ENCODE peak calls at places on chromosomes 6 and 20, in seven cellular contexts. One of them, this sample, is unnamed.

GRCh38 chr6:13575377-13575775 is 975 bp downstream of the SIRT5 start:
- DNase-seq in HCEC 1CT: no peak
- DNase-seq in activated CD4-positive, alpha-beta T cell treated with anti-CD3 and anti-CD28 coated beads, Interleukin-2, amount 50 U/mL, for 24 hours: no peak
- DNase-seq in GM20000: no peak
- DNase-seq in SW 1271: no peak
- DNase-seq in activated gamma-delta T cell treated with Interleukin-2 at 50 U/mL for 16 hours: no peak
- DNase-seq in NCI-H2029: no peak
- DNase-seq in this sample: no peak

GRCh38 chr6:134853111-134854055 is 96.5 kb downstream of the ALDH8A1 start:
- DNase-seq in HCEC 1CT: peak
- DNase-seq in activated CD4-positive, alpha-beta T cell treated with anti-CD3 and anti-CD28 coated beads, Interleukin-2, amount 50 U/mL, for 24 hours: no peak
- DNase-seq in GM20000: no peak
- DNase-seq in SW 1271: no peak
- DNase-seq in activated gamma-delta T cell treated with Interleukin-2 at 50 U/mL for 16 hours: no peak
- DNase-seq in NCI-H2029: no peak
- DNase-seq in this sample: peak

GRCh38 chr20:50799176-50799889 is 4.5 kb downstream of the BCAS4 start:
- DNase-seq in HCEC 1CT: no peak
- DNase-seq in activated CD4-positive, alpha-beta T cell treated with anti-CD3 and anti-CD28 coated beads, Interleukin-2, amount 50 U/mL, for 24 hours: no peak
- DNase-seq in GM20000: no peak
- DNase-seq in SW 1271: no peak
- DNase-seq in activated gamma-delta T cell treated with Interleukin-2 at 50 U/mL for 16 hours: no peak
- DNase-seq in NCI-H2029: no peak
- DNase-seq in this sample: no peak

GRCh38 chr6:136326038-136326561 is 36.5 kb upstream of the BCLAF1 start:
- DNase-seq in HCEC 1CT: no peak
- DNase-seq in activated CD4-positive, alpha-beta T cell treated with anti-CD3 and anti-CD28 coated beads, Interleukin-2, amount 50 U/mL, for 24 hours: no peak
- DNase-seq in GM20000: no peak
- DNase-seq in SW 1271: no peak
- DNase-seq in activated gamma-delta T cell treated with Interleukin-2 at 50 U/mL for 16 hours: no peak
- DNase-seq in NCI-H2029: peak
- DNase-seq in this sample: no peak

GRCh38 chr6:137094411-137095008 is 49.7 kb upstream of the IL20RA start:
- DNase-seq in HCEC 1CT: peak
- DNase-seq in activated CD4-positive, alpha-beta T cell treated with anti-CD3 and anti-CD28 coated beads, Interleukin-2, amount 50 U/mL, for 24 hours: peak
- DNase-seq in GM20000: peak
- DNase-seq in SW 1271: peak
- DNase-seq in activated gamma-delta T cell treated with Interleukin-2 at 50 U/mL for 16 hours: peak
- DNase-seq in NCI-H2029: peak
- DNase-seq in this sample: peak

GRCh38 chr6:14518515-14519217 is 401.1 kb downstream of the CD83 start:
- DNase-seq in HCEC 1CT: no peak
- DNase-seq in activated CD4-positive, alpha-beta T cell treated with anti-CD3 and anti-CD28 coated beads, Interleukin-2, amount 50 U/mL, for 24 hours: no peak
- DNase-seq in GM20000: no peak
- DNase-seq in SW 1271: no peak
- DNase-seq in activated gamma-delta T cell treated with Interleukin-2 at 50 U/mL for 16 hours: no peak
- DNase-seq in NCI-H2029: no peak
- DNase-seq in this sample: no peak

GRCh38 chr6:142943746-142944125 is 1.2 kb downstream of the HIVEP2 start:
- DNase-seq in HCEC 1CT: peak
- DNase-seq in activated CD4-positive, alpha-beta T cell treated with anti-CD3 and anti-CD28 coated beads, Interleukin-2, amount 50 U/mL, for 24 hours: peak
- DNase-seq in GM20000: peak
- DNase-seq in SW 1271: peak
- DNase-seq in activated gamma-delta T cell treated with Interleukin-2 at 50 U/mL for 16 hours: peak
- DNase-seq in NCI-H2029: no peak
- DNase-seq in this sample: no peak

GRCh38 chr6:88636871-88637270 is 326.5 kb downstream of the RNGTT start:
- DNase-seq in HCEC 1CT: no peak
- DNase-seq in activated CD4-positive, alpha-beta T cell treated with anti-CD3 and anti-CD28 coated beads, Interleukin-2, amount 50 U/mL, for 24 hours: no peak
- DNase-seq in GM20000: no peak
- DNase-seq in SW 1271: no peak
- DNase-seq in activated gamma-delta T cell treated with Interleukin-2 at 50 U/mL for 16 hours: no peak
- DNase-seq in NCI-H2029: no peak
- DNase-seq in this sample: no peak

GRCh38 chr6:8180327-8181161 is 78.2 kb upstream of the EEF1E1 start:
- DNase-seq in HCEC 1CT: peak
- DNase-seq in activated CD4-positive, alpha-beta T cell treated with anti-CD3 and anti-CD28 coated beads, Interleukin-2, amount 50 U/mL, for 24 hours: no peak
- DNase-seq in GM20000: no peak
- DNase-seq in SW 1271: peak
- DNase-seq in activated gamma-delta T cell treated with Interleukin-2 at 50 U/mL for 16 hours: no peak
- DNase-seq in NCI-H2029: no peak
- DNase-seq in this sample: peak

GRCh38 chr6:123036663-123037062 is 40.6 kb downstream of the CLVS2 start:
- DNase-seq in HCEC 1CT: no peak
- DNase-seq in activated CD4-positive, alpha-beta T cell treated with anti-CD3 and anti-CD28 coated beads, Interleukin-2, amount 50 U/mL, for 24 hours: no peak
- DNase-seq in GM20000: no peak
- DNase-seq in SW 1271: no peak
- DNase-seq in activated gamma-delta T cell treated with Interleukin-2 at 50 U/mL for 16 hours: no peak
- DNase-seq in NCI-H2029: no peak
- DNase-seq in this sample: no peak

GRCh38 chr6:5679696-5680494 is 326.8 kb downstream of the NRN1 start:
- DNase-seq in HCEC 1CT: no peak
- DNase-seq in activated CD4-positive, alpha-beta T cell treated with anti-CD3 and anti-CD28 coated beads, Interleukin-2, amount 50 U/mL, for 24 hours: no peak
- DNase-seq in GM20000: no peak
- DNase-seq in SW 1271: no peak
- DNase-seq in activated gamma-delta T cell treated with Interleukin-2 at 50 U/mL for 16 hours: no peak
- DNase-seq in NCI-H2029: peak
- DNase-seq in this sample: no peak

GRCh38 chr6:76275746-76276145 is 203.3 kb upstream of the IMPG1 start:
- DNase-seq in HCEC 1CT: no peak
- DNase-seq in activated CD4-positive, alpha-beta T cell treated with anti-CD3 and anti-CD28 coated beads, Interleukin-2, amount 50 U/mL, for 24 hours: no peak
- DNase-seq in GM20000: no peak
- DNase-seq in SW 1271: peak
- DNase-seq in activated gamma-delta T cell treated with Interleukin-2 at 50 U/mL for 16 hours: no peak
- DNase-seq in NCI-H2029: no peak
- DNase-seq in this sample: no peak

GRCh38 chr20:5513975-5514516 is 197.3 kb upstream of the PROKR2 start:
- DNase-seq in HCEC 1CT: peak
- DNase-seq in activated CD4-positive, alpha-beta T cell treated with anti-CD3 and anti-CD28 coated beads, Interleukin-2, amount 50 U/mL, for 24 hours: no peak
- DNase-seq in GM20000: no peak
- DNase-seq in SW 1271: peak
- DNase-seq in activated gamma-delta T cell treated with Interleukin-2 at 50 U/mL for 16 hours: no peak
- DNase-seq in NCI-H2029: no peak
- DNase-seq in this sample: peak

GRCh38 chr6:151325075-151326050 is 66.0 kb downstream of the ZBTB2 start:
- DNase-seq in HCEC 1CT: peak
- DNase-seq in activated CD4-positive, alpha-beta T cell treated with anti-CD3 and anti-CD28 coated beads, Interleukin-2, amount 50 U/mL, for 24 hours: no peak
- DNase-seq in GM20000: no peak
- DNase-seq in SW 1271: peak
- DNase-seq in activated gamma-delta T cell treated with Interleukin-2 at 50 U/mL for 16 hours: peak
- DNase-seq in NCI-H2029: no peak
- DNase-seq in this sample: peak

This sample was measured in AG08396.